ENCODE peak calls at places on chromosome 10, in eight cellular contexts. M, J, O, L, C, V, X and P are unnamed samples.

GRCh38 chr10:6878067-6878412 is 298.0 kb upstream of the PRKCQ start:
- DNase-seq in M (no peak), J (no peak), O (peak; percentile 55), L (peak; percentile 56), C (no peak), V (no peak), X (no peak), P (no peak)

GRCh38 chr10:70481105-70481504 is 2.5 kb downstream of the PALD1 start:
- DNase-seq in M (no peak), J (no peak), O (no peak), L (no peak), C (no peak), V (no peak), X (no peak), P (no peak)

GRCh38 chr10:114534480-114535095 is 123.5 kb downstream of the ABLIM1 start:
- DNase-seq in M (no peak), J (no peak), O (no peak), L (no peak), C (no peak), V (no peak), X (no peak), P (peak; percentile 90)

GRCh38 chr10:75708060-75708459 is 276.6 kb downstream of the LRMDA start:
- DNase-seq in M (no peak), J (no peak), O (no peak), L (no peak), C (no peak), V (no peak), X (no peak), P (no peak)

GRCh38 chr10:92238586-92239098 is 52.2 kb downstream of the CPEB3 start:
- DNase-seq in M (no peak), J (no peak), O (peak; percentile 32), L (no peak), C (peak; percentile 11), V (peak; percentile 40), X (no peak), P (no peak)

GRCh38 chr10:81018898-81019890 is 481.5 kb downstream of the SH2D4B start:
- DNase-seq in M (no peak), J (peak; percentile 31), O (peak; percentile 84), L (no peak), C (peak; percentile 28), V (peak; percentile 49), X (no peak), P (peak; percentile 53)

GRCh38 chr10:129390147-129390546 is 76.9 kb upstream of the MGMT start:
- DNase-seq in M (no peak), J (no peak), O (no peak), L (no peak), C (no peak), V (no peak), X (no peak), P (no peak)

GRCh38 chr10:99945286-99945685 is 64.5 kb downstream of the DNMBP start:
- DNase-seq in M (no peak), J (no peak), O (no peak), L (no peak), C (no peak), V (no peak), X (no peak), P (peak; percentile 88)

GRCh38 chr10:99365761-99366160 is 36.6 kb downstream of the CNNM1 start:
- DNase-seq in M (no peak), J (no peak), O (no peak), L (no peak), C (no peak), V (no peak), X (no peak), P (no peak)

GRCh38 chr10:97861351-97861750 is 11.7 kb downstream of the GOLGA7B start:
- DNase-seq in M (no peak), J (no peak), O (no peak), L (no peak), C (no peak), V (no peak), X (no peak), P (no peak)

GRCh38 chr10:72096115-72097000 is 8.0 kb upstream of the SPOCK2 start:
- DNase-seq in M (no peak), J (no peak), O (no peak), L (no peak), C (peak; percentile 45), V (peak; percentile 72), X (no peak), P (peak; percentile 18)

GRCh38 chr10:76435154-76435553 is 1003.7 kb downstream of the LRMDA start:
- DNase-seq in M (no peak), J (no peak), O (no peak), L (no peak), C (no peak), V (no peak), X (no peak), P (no peak)

GRCh38 chr10:102421645-102422585 is 1.3 kb downstream of the FBXL15 start:
- DNase-seq in M (no peak), J (no peak), O (peak; percentile 62), L (peak; percentile 64), C (peak; percentile 54), V (peak; percentile 28), X (no peak), P (peak; percentile 21)

GRCh38 chr10:75283150-75284096 is 47.7 kb upstream of the COMTD1 start:
- DNase-seq in M (no peak), J (no peak), O (peak; percentile 70), L (peak; percentile 65), C (no peak), V (no peak), X (no peak), P (no peak)

GRCh38 chr10:60238408-60239100 is 151.1 kb downstream of the ANK3 start:
- DNase-seq in M (peak; percentile 23), J (peak; percentile 2), O (peak; percentile 74), L (no peak), C (no peak), V (no peak), X (no peak), P (no peak)

GRCh38 chr10:48551796-48552591 is 52.9 kb downstream of the ARHGAP22 start:
- DNase-seq in M (no peak), J (peak; percentile 15), O (peak; percentile 73), L (peak; percentile 63), C (peak; percentile 73), V (no peak), X (no peak), P (peak; percentile 68)

GRCh38 chr10:5364916-5365434 is at the start of gene UCN3:
- DNase-seq in M (no peak), J (no peak), O (peak; percentile 21), L (no peak), C (no peak), V (no peak), X (no peak), P (no peak)

GRCh38 chr10:124738441-124738840 is 5.7 kb downstream of the FAM53B start:
- DNase-seq in M (no peak), J (no peak), O (no peak), L (peak; percentile 22), C (no peak), V (no peak), X (no peak), P (no peak)

GRCh38 chr10:124735491-124736286 is 8.5 kb downstream of the FAM53B start:
- DNase-seq in M (no peak), J (no peak), O (no peak), L (peak; percentile 37), C (no peak), V (no peak), X (no peak), P (no peak)

GRCh38 chr10:124737708-124738107 is 6.5 kb downstream of the FAM53B start:
- DNase-seq in M (no peak), J (no peak), O (no peak), L (peak; percentile 38), C (no peak), V (no peak), X (no peak), P (no peak)

GRCh38 chr10:124737221-124737620 is 7.0 kb downstream of the FAM53B start:
- DNase-seq in M (no peak), J (no peak), O (no peak), L (peak; percentile 41), C (no peak), V (no peak), X (no peak), P (no peak)

GRCh38 chr10:124736491-124737136 is 7.6 kb downstream of the FAM53B start:
- DNase-seq in M (no peak), J (no peak), O (no peak), L (peak; percentile 57), C (no peak), V (peak; percentile 32), X (no peak), P (peak; percentile 28)
- TF ChIP-seq POLR2AphosphoS5 in M (no peak), J (no peak), O (no peak), L (no peak), C (no peak), V (no peak), X (no peak), P (no peak)

GRCh38 chr10:78913219-78914059 is 155.3 kb upstream of the ZMIZ1 start:
- DNase-seq in M (no peak), J (no peak), O (peak; percentile 71), L (peak; percentile 72), C (no peak), V (peak; percentile 86), X (no peak), P (no peak)
- TF ChIP-seq EZH2 in M (no peak), J (no peak), O (no peak), L (no peak), C (no peak), V (no peak), X (no peak), P (no peak)

GRCh38 chr10:35642023-35642792 is at the start of gene FZD8:
- DNase-seq in M (no peak), J (peak; percentile 47), O (peak; percentile 96), L (peak; percentile 88), C (peak; percentile 92), V (peak; percentile 68), X (no peak), P (peak; percentile 95)
- TF ChIP-seq POLR2AphosphoS5 in M (no peak), J (no peak), O (peak; percentile 88), L (peak; percentile 58), C (no peak), V (no peak), X (peak; percentile 87), P (peak; percentile 97)

DNA sequence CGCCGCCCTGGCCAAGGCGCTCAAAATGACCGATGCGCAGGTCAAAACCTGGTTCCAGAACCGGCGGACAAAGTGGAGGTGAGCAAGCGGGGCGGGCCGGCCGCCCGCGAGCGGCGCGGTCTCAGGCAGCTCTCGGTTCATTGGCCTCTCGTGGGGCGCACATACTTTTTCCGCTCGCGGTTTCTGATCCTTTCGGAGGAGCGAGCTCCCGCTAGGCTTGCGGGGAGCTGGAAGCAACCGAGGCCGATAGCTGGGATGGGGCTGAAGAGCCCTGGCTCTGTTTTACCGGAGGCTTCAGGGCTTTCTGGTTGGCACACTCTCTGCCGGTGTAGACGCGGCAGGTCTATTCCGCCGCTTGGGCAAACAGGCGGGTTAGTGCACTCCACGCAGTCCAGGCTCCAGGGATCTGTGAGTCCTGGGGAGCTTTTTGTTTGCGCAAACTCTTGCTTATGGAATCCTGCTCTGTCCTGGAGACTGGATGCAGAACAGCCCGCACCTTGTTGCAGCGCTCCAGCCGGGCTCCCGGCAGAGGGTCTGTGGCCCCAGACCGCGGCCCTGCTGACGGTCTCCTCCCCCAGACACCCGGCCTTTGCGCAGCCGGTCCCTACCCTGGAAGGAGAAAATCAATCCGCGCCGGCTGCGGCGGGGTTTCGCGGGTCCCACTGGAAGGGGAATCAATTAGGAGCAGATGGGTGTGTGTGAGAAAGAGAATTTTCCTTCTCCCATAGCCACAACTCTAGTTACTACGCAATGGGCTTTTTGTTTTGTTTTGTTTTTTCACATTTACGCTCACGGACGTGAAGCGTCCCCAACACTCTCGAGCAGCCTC is 3.4 kb downstream of the TLX1 start:
- DNase-seq in M (no peak), J (no peak), O (no peak), L (no peak), C (no peak), V (no peak), X (no peak), P (no peak)
- TF ChIP-seq EZH2 in M (no peak), J (no peak), O (peak; percentile 99), L (peak; percentile 98), C (no peak), V (no peak), X (no peak), P (peak; percentile 98)